ENCODE peak calls at places on chromosomes 4 and X, in five cellular contexts. S is mesendoderm, Q is neuronal stem cell, D is H1, N is H9. J is an unnamed sample.

GRCh38 chrX:101417981-101418841 is 10.2 kb downstream of the HNRNPH2 start:
- DNase-seq in S (peak; percentile 77), N (peak; percentile 74), D (peak; percentile 72), Q (peak; percentile 59), J (no peak)

GRCh38 chr4:4869380-4869723 is 9.9 kb downstream of the MSX1 start:
- DNase-seq in Q (peak; percentile 8), D (peak; percentile 54), S (no peak), N (no peak), J (no peak)

GRCh38 chr4:8383016-8383415 is 57.5 kb downstream of the ACOX3 start:
- DNase-seq in N (no peak), S (no peak), Q (no peak), D (no peak), J (no peak)

GRCh38 chrX:49991718-49992117 is 69.3 kb downstream of the CLCN5 start:
- DNase-seq in Q (no peak), S (no peak), N (no peak), D (no peak), J (no peak)

GRCh38 chrX:11215191-11215921 is 77.9 kb upstream of the AMELX start:
- DNase-seq in D (peak; percentile 50), Q (no peak), N (peak; percentile 66), S (peak; percentile 25), J (no peak)

GRCh38 chr4:12041828-12042227 is 613.1 kb upstream of the HS3ST1 start:
- DNase-seq in S (peak; percentile 46), D (no peak), N (no peak), Q (no peak), J (no peak)

GRCh38 chrX:153627675-153628111 is 19.3 kb upstream of the DUSP9 start:
- DNase-seq in S (no peak), N (no peak), Q (no peak), D (no peak), J (no peak)

GRCh38 chr4:16085822-16086221 is 2.0 kb upstream of the PROM1 start:
- DNase-seq in D (no peak), N (no peak), S (peak; percentile 30), Q (no peak), J (no peak)

GRCh38 chrX:6813836-6814370 is 279.0 kb upstream of the VCX3A start:
- DNase-seq in Q (peak; percentile 2), S (peak; percentile 28), N (peak; percentile 34), D (peak; percentile 48), J (no peak)

GRCh38 chrX:43644124-43644701 is 11.9 kb upstream of the MAOA start:
- DNase-seq in D (no peak), Q (no peak), S (no peak), N (no peak), J (peak; percentile 41)

GRCh38 chr4:2091990-2092652 is 33.0 kb downstream of the NAT8L start:
- DNase-seq in S (no peak), N (no peak), Q (no peak), D (peak; percentile 41), J (no peak)

GRCh38 chr4:54992266-54992665 is 133.1 kb downstream of the KDR start:
- DNase-seq in S (no peak), N (no peak), D (no peak), Q (no peak), J (no peak)

GRCh38 chrX:11908371-11908770 is 150.3 kb downstream of the MSL3 start:
- DNase-seq in N (no peak), S (peak; percentile 47), D (no peak), Q (no peak), J (no peak)

GRCh38 chrX:119505945-119506344 is 37.7 kb downstream of the SLC25A5 start:
- DNase-seq in Q (no peak), D (no peak), S (no peak), N (no peak), J (no peak)

GRCh38 chr4:143728171-143728570 is 27.7 kb upstream of the FREM3 start:
- DNase-seq in N (no peak), D (no peak), S (no peak), Q (no peak), J (peak; percentile 0)

GRCh38 chrX:31909850-31910547 is 838.2 kb upstream of the FTHL17 start:
- DNase-seq in D (no peak), Q (no peak), N (no peak), S (no peak), J (no peak)

GRCh38 chr4:119026662-119027444 is 108.8 kb upstream of the MYOZ2 start:
- DNase-seq in Q (no peak), D (no peak), S (peak; percentile 33), N (peak; percentile 38), J (no peak)

GRCh38 chr4:156939151-156939550 is 32.4 kb downstream of the PDGFC start:
- DNase-seq in D (no peak), N (no peak), Q (no peak), S (no peak), J (peak; percentile 39)

GRCh38 chr4:190121759-190122158 is 51.8 kb upstream of the DUX4 start:
- DNase-seq in D (no peak), Q (no peak), N (no peak), S (no peak), J (no peak)

GRCh38 chrX:124641737-124642491 is 295.6 kb downstream of the SH2D1A start:
- DNase-seq in S (no peak), N (no peak), Q (no peak), D (no peak), J (no peak)

GRCh38 chr4:116925900-116926457 is 159.4 kb downstream of the TRAM1L1 start:
- DNase-seq in S (peak; percentile 66), Q (peak; percentile 61), N (peak; percentile 63), D (peak; percentile 71), J (no peak)

GRCh38 chr4:186249785-186250739 is 15.9 kb upstream of the F11 start:
- DNase-seq in S (peak; percentile 35), N (peak; percentile 68), D (no peak), Q (no peak), J (peak; percentile 85)

GRCh38 chrX:85052636-85053343 is 49.1 kb downstream of the APOOL start:
- DNase-seq in Q (no peak), S (peak; percentile 9), D (no peak), N (no peak), J (peak; percentile 86)

GRCh38 chr4:44145868-44146267 is 302.7 kb downstream of the KCTD8 start:
- DNase-seq in D (no peak), N (no peak), Q (no peak), S (peak; percentile 4), J (peak; percentile 48)

GRCh38 chr4:123443401-123444297 is 47.1 kb downstream of the SPRY1 start:
- DNase-seq in S (peak; percentile 63), N (no peak), D (no peak), Q (no peak), J (peak; percentile 21)

GRCh38 chrX:42714981-42715688 is 62.8 kb downstream of the PPP1R2C start:
- DNase-seq in D (peak; percentile 47), Q (peak; percentile 0), N (peak; percentile 89), S (peak; percentile 79), J (no peak)

GRCh38 chr4:185213829-185214228 is 4.4 kb downstream of the SNX25 start:
- DNase-seq in Q (no peak), D (no peak), S (no peak), N (no peak), J (no peak)

GRCh38 chrX:138709886-138710285 is 1.6 kb downstream of the FGF13 start:
- DNase-seq in D (no peak), Q (peak; percentile 2), N (no peak), S (peak; percentile 25), J (no peak)

GRCh38 chr4:73258668-73259551 is at the start of gene ANKRD17:
- DNase-seq in S (peak; percentile 97), Q (peak; percentile 91), D (peak; percentile 96), N (peak; percentile 93), J (peak; percentile 91)
- H3K4ac ChIP-seq in S (peak within 1 kb of the TSS; percentile 84), Q (peak within 1 kb of the TSS; percentile 95), D (no peak within 1 kb of the TSS), N (peak within 1 kb of the TSS; percentile 56), J (peak within 1 kb of the TSS; percentile 96)

DNA sequence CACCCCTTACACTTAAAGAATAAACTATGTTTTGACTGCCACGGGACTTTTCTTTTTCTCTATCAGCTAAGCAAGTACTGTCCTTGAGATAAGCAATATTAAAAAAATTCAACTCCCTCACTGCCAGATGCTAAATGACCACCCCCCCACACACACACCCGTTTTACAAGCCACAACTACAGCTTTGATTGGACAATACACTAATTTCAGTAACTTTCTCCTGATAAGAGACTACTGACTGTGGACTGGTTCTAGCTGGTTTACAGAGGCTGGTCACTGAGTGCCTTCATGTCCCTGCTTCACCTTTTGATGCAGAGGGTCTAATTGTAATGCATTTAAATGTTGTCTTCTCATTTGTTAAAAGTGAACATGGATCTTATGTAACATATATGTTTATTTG is 64.0 kb upstream of the HOPX start:
- DNase-seq in S (no peak), Q (no peak), D (no peak), N (no peak), J (no peak)
- H3K4me2 ChIP-seq in S (no peak overlapping the region), Q (no peak overlapping the region), D (no peak overlapping the region), N (no peak overlapping the region), J (no peak overlapping the region)

GRCh38 chr4:78560296-78560963 is 8.9 kb downstream of the ANXA3 start:
- DNase-seq in D (no peak), N (no peak), S (peak; percentile 85), Q (no peak), J (peak; percentile 94)
- H3K4ac ChIP-seq in D (no peak overlapping the region), N (no peak overlapping the region), S (peak overlapping the region; percentile 91), Q (no peak overlapping the region), J (peak overlapping the region; percentile 93)

GRCh38 chr4:129353490-129353889 is 257.5 kb downstream of the C4orf33 start:
- DNase-seq in S (no peak), D (no peak), Q (no peak), N (no peak), J (no peak)

GRCh38 chr4:129355529-129355928 is 259.6 kb downstream of the C4orf33 start:
- DNase-seq in Q (no peak), S (peak; percentile 54), D (no peak), N (no peak), J (no peak)

GRCh38 chr4:129355031-129355430 is 259.1 kb downstream of the C4orf33 start:
- DNase-seq in S (no peak), N (no peak), Q (no peak), D (no peak), J (no peak)

GRCh38 chr4:129362685-129363274 is 266.8 kb downstream of the C4orf33 start:
- DNase-seq in Q (peak; percentile 81), D (peak; percentile 54), S (peak; percentile 71), N (peak; percentile 37), J (peak; percentile 60)

GRCh38 chr4:129358571-129358970 is 262.6 kb downstream of the C4orf33 start:
- DNase-seq in S (peak; percentile 46), D (no peak), N (no peak), Q (no peak), J (peak; percentile 40)
- H3K4me2 ChIP-seq in S (no peak overlapping the region), D (no peak overlapping the region), N (no peak overlapping the region), Q (no peak overlapping the region), J (no peak overlapping the region)

GRCh38 chrX:16712116-16712824 is at the start of gene CTPS2:
- DNase-seq in Q (peak; percentile 29), D (peak; percentile 64), S (peak; percentile 63), N (peak; percentile 73), J (peak; percentile 48)
- H3K4ac ChIP-seq in Q (no peak within 1 kb of the TSS), D (no peak within 1 kb of the TSS), S (peak within 1 kb of the TSS; percentile 94), N (no peak within 1 kb of the TSS), J (peak within 1 kb of the TSS; percentile 76)

J was measured in IMR-90.